ENCODE peak calls at places on chromosomes 13 and 19, in eight cellular contexts. A, F, J, H, X, T, G and O are unnamed samples.
A peak's percentile ranks its signal among the peaks of the same experiment; 100 is the strongest.

GRCh38 chr19:18672606-18673337 is 10.7 kb upstream of the CRTC1 start:
- DNase-seq in A (no peak), F (no peak), J (no peak), H (peak; percentile 43), X (peak; percentile 18), T (no peak), G (no peak), O (no peak)

GRCh38 chr19:13117772-13118423 is at the start of gene NACC1:
- DNase-seq in A (peak; percentile 94), F (peak; percentile 91), J (no peak), H (peak; percentile 97), X (peak; percentile 68), T (no peak), G (peak; percentile 83), O (peak; percentile 99)

GRCh38 chr13:112068531-112069062 is 1.6 kb downstream of the SOX1 start:
- DNase-seq in A (no peak), F (no peak), J (no peak), H (no peak), X (no peak), T (no peak), G (no peak), O (peak; percentile 46)

GRCh38 chr13:109211616-109212015 is 574.8 kb downstream of the IRS2 start:
- DNase-seq in A (no peak), F (no peak), J (no peak), H (peak; percentile 66), X (no peak), T (no peak), G (no peak), O (no peak)

GRCh38 chr19:48627211-48627864 is 8.0 kb downstream of the SPHK2 start:
- DNase-seq in A (no peak), F (no peak), J (no peak), H (no peak), X (no peak), T (no peak), G (peak; percentile 30), O (no peak)

GRCh38 chr19:33904681-33905080 is 108.0 kb downstream of the KCTD15 start:
- DNase-seq in A (peak; percentile 60), F (no peak), J (peak; percentile 11), H (peak; percentile 22), X (no peak), T (no peak), G (no peak), O (no peak)

GRCh38 chr19:47210689-47211316 is 20.2 kb downstream of the BBC3 start:
- DNase-seq in A (peak; percentile 80), F (peak; percentile 72), J (no peak), H (peak; percentile 82), X (peak; percentile 10), T (peak; percentile 21), G (peak; percentile 61), O (peak; percentile 68)

GRCh38 chr19:55543567-55543966 is 1.8 kb downstream of the SBK3 start:
- DNase-seq in A (no peak), F (no peak), J (no peak), H (no peak), X (no peak), T (no peak), G (no peak), O (no peak)

GRCh38 chr19:3604987-3605343 is 1.7 kb downstream of the TBXA2R start:
- DNase-seq in A (no peak), F (no peak), J (no peak), H (no peak), X (no peak), T (no peak), G (no peak), O (peak; percentile 55)

GRCh38 chr19:13014101-13014920 is 19.0 kb downstream of the NFIX start:
- DNase-seq in A (no peak), F (no peak), J (no peak), H (peak; percentile 71), X (no peak), T (no peak), G (no peak), O (peak; percentile 37)

GRCh38 chr13:75091185-75091584 is 390.8 kb downstream of the TBC1D4 start:
- DNase-seq in A (no peak), F (no peak), J (no peak), H (no peak), X (no peak), T (no peak), G (no peak), O (no peak)

GRCh38 chr13:104875008-104875762 is 1660.3 kb downstream of the EFNB2 start:
- DNase-seq in A (no peak), F (no peak), J (no peak), H (no peak), X (no peak), T (no peak), G (no peak), O (no peak)

GRCh38 chr19:53576941-53577653 is 39.2 kb downstream of the ZNF331 start:
- DNase-seq in A (no peak), F (no peak), J (no peak), H (no peak), X (no peak), T (no peak), G (no peak), O (no peak)

GRCh38 chr19:37902668-37903067 is 3.7 kb downstream of the WDR87 start:
- DNase-seq in A (peak; percentile 87), F (peak; percentile 80), J (peak; percentile 29), H (peak; percentile 87), X (peak; percentile 20), T (peak; percentile 6), G (peak; percentile 59), O (peak; percentile 88)

GRCh38 chr19:51750381-51751124 is 1.1 kb downstream of the FPR1 start:
- DNase-seq in A (no peak), F (no peak), J (no peak), H (peak; percentile 39), X (no peak), T (no peak), G (peak; percentile 65), O (no peak)

GRCh38 chr19:46491975-46492682 is 3.5 kb downstream of the PNMA8B start:
- DNase-seq in A (no peak), F (no peak), J (no peak), H (no peak), X (no peak), T (no peak), G (no peak), O (no peak)

GRCh38 chr19:29445246-29445645 is 80.5 kb upstream of the VSTM2B start:
- DNase-seq in A (no peak), F (no peak), J (no peak), H (no peak), X (no peak), T (no peak), G (no peak), O (no peak)